ENCODE peak calls at places on chromosomes 12 and 14, in seven cellular contexts. Q, K, A, F, X, E and I are unnamed samples.

GRCh38 chr12:109777544-109777943 is 55.7 kb downstream of the TRPV4 start:
- DNase-seq in Q (peak), K (peak), A (no peak), F (no peak), X (peak), E (no peak), I (peak)

GRCh38 chr12:123571343-123571813 is 13.0 kb upstream of the TMED2 start:
- DNase-seq in Q (peak), K (peak), A (peak), F (no peak), X (peak), E (peak), I (no peak)

GRCh38 chr12:127496255-127496654 is 770.7 kb upstream of the TMEM132C start:
- DNase-seq in Q (no peak), K (no peak), A (no peak), F (no peak), X (no peak), E (no peak), I (no peak)

GRCh38 chr14:56333361-56334279 is 215.4 kb downstream of the PELI2 start:
- DNase-seq in Q (no peak), K (no peak), A (no peak), F (no peak), X (peak), E (no peak), I (peak)

GRCh38 chr14:67733609-67734008 is 31.9 kb downstream of the RDH12 start:
- DNase-seq in Q (no peak), K (no peak), A (no peak), F (no peak), X (peak), E (no peak), I (no peak)

GRCh38 chr12:105741786-105742566 is 396.8 kb downstream of the NUAK1 start:
- DNase-seq in Q (no peak), K (no peak), A (no peak), F (no peak), X (peak), E (peak), I (no peak)

GRCh38 chr12:32043928-32044549 is 62.6 kb upstream of the BICD1 start:
- DNase-seq in Q (no peak), K (no peak), A (no peak), F (no peak), X (no peak), E (no peak), I (no peak)

GRCh38 chr12:6936642-6937480 is 6.8 kb upstream of the RNU7-1 start:
- DNase-seq in Q (no peak), K (peak), A (no peak), F (no peak), X (no peak), E (no peak), I (no peak)

GRCh38 chr12:29700761-29701481 is 82.8 kb downstream of the TMTC1 start:
- DNase-seq in Q (no peak), K (no peak), A (no peak), F (no peak), X (no peak), E (no peak), I (no peak)

GRCh38 chr12:126346087-126346486 is 1280.9 kb downstream of the AACS start:
- DNase-seq in Q (no peak), K (no peak), A (no peak), F (no peak), X (no peak), E (no peak), I (no peak)

GRCh38 chr14:58082491-58083098 is 69.4 kb downstream of the ARMH4 start:
- DNase-seq in Q (no peak), K (no peak), A (no peak), F (no peak), X (peak), E (no peak), I (peak)

GRCh38 chr14:26846388-26846787 is 248.6 kb upstream of the NOVA1 start:
- DNase-seq in Q (no peak), K (no peak), A (no peak), F (no peak), X (no peak), E (no peak), I (no peak)

GRCh38 chr14:101561145-101561896 is at the start of gene DIO3:
- DNase-seq in Q (peak), K (peak), A (peak), F (no peak), X (no peak), E (no peak), I (no peak)

GRCh38 chr14:22379727-22380126 is 209.3 kb downstream of the DAD1 start:
- DNase-seq in Q (no peak), K (no peak), A (no peak), F (no peak), X (no peak), E (no peak), I (no peak)

GRCh38 chr12:80622271-80622670 is 85.2 kb upstream of the MYF6 start:
- DNase-seq in Q (no peak), K (no peak), A (no peak), F (no peak), X (no peak), E (no peak), I (no peak)

GRCh38 chr12:109702126-109702841 is 11.3 kb upstream of the FAM222A start:
- DNase-seq in Q (no peak), K (no peak), A (no peak), F (no peak), X (no peak), E (no peak), I (no peak)

GRCh38 chr14:24851406-24851805 is 198.5 kb downstream of the STXBP6 start:
- DNase-seq in Q (no peak), K (no peak), A (no peak), F (no peak), X (no peak), E (no peak), I (no peak)

GRCh38 chr12:111692575-111693210 is 6.8 kb downstream of the ACAD10 start:
- DNase-seq in Q (no peak), K (no peak), A (no peak), F (no peak), X (peak), E (no peak), I (no peak)

GRCh38 chr14:95489163-95489887 is 27.1 kb downstream of the SYNE3 start:
- DNase-seq in Q (no peak), K (no peak), A (no peak), F (no peak), X (no peak), E (no peak), I (no peak)

GRCh38 chr12:67710582-67710981 is 62.0 kb downstream of the DYRK2 start:
- DNase-seq in Q (no peak), K (no peak), A (peak), F (no peak), X (no peak), E (no peak), I (peak)

GRCh38 chr12:56995930-56996496 is 10.3 kb downstream of the ZBTB39 start:
- DNase-seq in Q (no peak), K (no peak), A (no peak), F (no peak), X (no peak), E (no peak), I (no peak)

GRCh38 chr12:69007166-69007857 is 74.3 kb upstream of the CPM start:
- DNase-seq in Q (no peak), K (no peak), A (no peak), F (no peak), X (peak), E (no peak), I (peak)

GRCh38 chr14:104735830-104736642 is 12.0 kb downstream of the ADSS1 start:
- DNase-seq in Q (peak), K (peak), A (peak), F (peak), X (peak), E (peak), I (no peak)

GRCh38 chr14:34324363-34324795 is 137.7 kb downstream of the SPTSSA start:
- DNase-seq in Q (no peak), K (no peak), A (no peak), F (no peak), X (peak), E (no peak), I (no peak)

GRCh38 chr12:50564240-50564947 is 59.6 kb downstream of the DIP2B start:
- DNase-seq in Q (no peak), K (no peak), A (no peak), F (no peak), X (no peak), E (no peak), I (no peak)

GRCh38 chr12:627863-628805 is 35.1 kb downstream of the NINJ2 start:
- DNase-seq in Q (no peak), K (peak), A (no peak), F (no peak), X (no peak), E (no peak), I (no peak)

GRCh38 chr14:22070119-22070982 is 396.7 kb upstream of the OR4E1 start:
- DNase-seq in Q (peak), K (peak), A (no peak), F (no peak), X (no peak), E (no peak), I (no peak)

GRCh38 chr14:61185534-61185933 is 95.6 kb downstream of the TMEM30B start:
- DNase-seq in Q (no peak), K (no peak), A (no peak), F (no peak), X (no peak), E (no peak), I (no peak)

GRCh38 chr12:79737875-79738718 is 47.3 kb upstream of the PAWR start:
- DNase-seq in Q (no peak), K (no peak), A (peak), F (no peak), X (peak), E (peak), I (peak)

GRCh38 chr12:86613306-86613705 is 357.1 kb upstream of the MGAT4C start:
- DNase-seq in Q (no peak), K (no peak), A (no peak), F (no peak), X (no peak), E (no peak), I (no peak)

GRCh38 chr14:52011557-52011956 is 22.2 kb downstream of the RTRAF start:
- DNase-seq in Q (no peak), K (no peak), A (no peak), F (no peak), X (no peak), E (no peak), I (no peak)

GRCh38 chr14:50741571-50741970 is 73.5 kb upstream of the SAV1 start:
- DNase-seq in Q (no peak), K (no peak), A (no peak), F (no peak), X (peak), E (no peak), I (peak)

GRCh38 chr12:9742665-9743064 is 9.8 kb upstream of the CLECL1 start:
- DNase-seq in Q (no peak), K (no peak), A (no peak), F (no peak), X (no peak), E (no peak), I (no peak)

GRCh38 chr14:105309371-105309770 is 5.2 kb upstream of the PACS2 start:
- DNase-seq in Q (no peak), K (no peak), A (peak), F (no peak), X (no peak), E (no peak), I (no peak)

GRCh38 chr14:68231832-68232642 is 412.5 kb downstream of the RAD51B start:
- DNase-seq in Q (no peak), K (no peak), A (no peak), F (no peak), X (no peak), E (no peak), I (no peak)

GRCh38 chr14:99589031-99589441 is 15.0 kb downstream of the CCDC85C start:
- DNase-seq in Q (no peak), K (no peak), A (no peak), F (no peak), X (no peak), E (no peak), I (no peak)

GRCh38 chr12:116919706-116920485 is 9.1 kb downstream of the FBXW8 start:
- DNase-seq in Q (no peak), K (no peak), A (no peak), F (no peak), X (no peak), E (no peak), I (no peak)

GRCh38 chr12:131084341-131085011 is 130.8 kb downstream of the ADGRD1 start:
- DNase-seq in Q (peak), K (no peak), A (no peak), F (peak), X (no peak), E (no peak), I (no peak)

GRCh38 chr12:49784756-49785409 is 43.3 kb downstream of the NCKAP5L start:
- DNase-seq in Q (no peak), K (peak), A (no peak), F (no peak), X (no peak), E (no peak), I (no peak)

GRCh38 chr12:12018454-12018853 is 52.3 kb upstream of the BCL2L14 start:
- DNase-seq in Q (no peak), K (no peak), A (no peak), F (no peak), X (no peak), E (peak), I (no peak)

GRCh38 chr12:12017798-12018197 is 52.9 kb upstream of the BCL2L14 start:
- DNase-seq in Q (no peak), K (no peak), A (no peak), F (no peak), X (no peak), E (no peak), I (no peak)

GRCh38 chr12:12022306-12022931 is 48.3 kb upstream of the BCL2L14 start:
- DNase-seq in Q (no peak), K (no peak), A (no peak), F (no peak), X (no peak), E (no peak), I (no peak)

GRCh38 chr12:12020762-12021161 is 50.0 kb upstream of the BCL2L14 start:
- DNase-seq in Q (no peak), K (no peak), A (no peak), F (no peak), X (no peak), E (no peak), I (no peak)

DNA sequence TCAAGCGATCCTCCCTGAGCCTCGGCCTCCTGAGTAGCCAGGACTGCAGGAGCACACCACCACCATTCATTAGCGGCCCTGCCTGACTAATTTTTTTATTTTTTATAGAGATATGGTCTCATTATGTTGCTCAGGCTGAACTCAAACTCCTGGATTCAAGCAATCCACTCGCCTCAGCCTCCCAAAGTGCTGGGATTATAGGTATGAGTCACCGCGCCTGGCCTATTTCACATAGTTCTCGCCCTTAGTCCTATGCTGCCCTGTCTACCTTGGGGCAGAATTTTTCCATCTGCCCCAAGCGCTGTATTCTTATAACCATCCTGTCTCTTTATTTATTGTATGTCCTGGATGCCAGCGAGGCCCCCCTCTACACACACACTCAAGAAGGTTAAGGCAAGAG is 50.9 kb upstream of the BCL2L14 start:
- DNase-seq in Q (no peak), K (no peak), A (no peak), F (no peak), X (no peak), E (no peak), I (no peak)
- TF ChIP-seq CTCF in Q (no peak), K (no peak), A (no peak), F (no peak), X (no peak), E (no peak), I (no peak)

GRCh38 chr12:40716037-40716436 is 23.8 kb downstream of the CNTN1 start:
- DNase-seq in Q (no peak), K (no peak), A (no peak), F (no peak), X (no peak), E (no peak), I (no peak)
- TF ChIP-seq CTCF in Q (no peak), K (no peak), A (no peak), F (no peak), X (no peak), E (no peak), I (no peak)

GRCh38 chr12:115828151-115828550 is 449.3 kb downstream of the MED13L start:
- DNase-seq in Q (no peak), K (no peak), A (no peak), F (no peak), X (no peak), E (no peak), I (no peak)
- TF ChIP-seq CTCF in Q (no peak), K (no peak), A (no peak), F (no peak), X (no peak), E (no peak), I (no peak)

GRCh38 chr14:75278422-75279152 is at the start of gene FOS:
- DNase-seq in Q (peak), K (peak), A (peak), F (peak), X (peak), E (peak), I (peak)
- TF ChIP-seq CTCF in Q (no peak), K (no peak), A (peak), F (no peak), X (no peak), E (no peak), I (no peak)

GRCh38 chr12:52171950-52172512 is 19.8 kb downstream of the KRT80 start:
- DNase-seq in Q (peak), K (peak), A (peak), F (peak), X (no peak), E (no peak), I (no peak)
- TF ChIP-seq CTCF in Q (peak), K (peak), A (peak), F (peak), X (peak), E (no peak), I (peak)

DNA sequence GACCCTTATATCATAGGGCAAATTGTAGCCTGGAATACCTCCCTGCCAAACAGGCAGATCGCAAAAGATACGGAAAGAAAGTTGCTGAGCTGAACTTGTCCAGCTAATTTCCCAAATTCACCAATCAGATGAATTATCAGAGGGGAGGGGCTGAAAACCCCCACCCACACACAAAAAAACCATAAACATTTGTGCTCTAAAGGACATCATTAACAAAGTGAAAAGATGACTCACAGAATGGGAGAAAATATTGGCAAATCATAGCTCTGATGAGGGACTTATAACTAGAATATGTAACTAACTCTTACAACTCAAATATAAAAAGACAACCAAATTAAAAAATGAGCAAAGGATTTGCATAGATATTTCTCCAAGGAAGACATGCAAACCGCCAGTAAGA is 36.3 kb downstream of the PTHLH start:
- DNase-seq in Q (no peak), K (no peak), A (no peak), F (no peak), X (no peak), E (no peak), I (no peak)
- TF ChIP-seq CTCF in Q (no peak), K (no peak), A (no peak), F (no peak), X (peak), E (no peak), I (no peak)

GRCh38 chr14:71721791-71722190 is 210.4 kb upstream of the RGS6 start:
- DNase-seq in Q (no peak), K (no peak), A (no peak), F (no peak), X (no peak), E (no peak), I (no peak)

GRCh38 chr14:71722885-71723284 is 209.3 kb upstream of the RGS6 start:
- DNase-seq in Q (no peak), K (no peak), A (no peak), F (no peak), X (no peak), E (no peak), I (no peak)

GRCh38 chr14:71716371-71716770 is 215.9 kb upstream of the RGS6 start:
- DNase-seq in Q (no peak), K (no peak), A (no peak), F (no peak), X (peak), E (no peak), I (no peak)

GRCh38 chr14:71725802-71726638 is 206.2 kb upstream of the RGS6 start:
- DNase-seq in Q (no peak), K (no peak), A (no peak), F (no peak), X (peak), E (no peak), I (peak)

GRCh38 chr14:71720978-71721624 is 211.1 kb upstream of the RGS6 start:
- DNase-seq in Q (no peak), K (no peak), A (no peak), F (no peak), X (peak), E (no peak), I (peak)
- TF ChIP-seq CTCF in Q (peak), K (peak), A (peak), F (peak), X (peak), E (no peak), I (peak)

GRCh38 chr14:103556976-103557758 is 5.3 kb downstream of the BAG5 start:
- DNase-seq in Q (no peak), K (no peak), A (no peak), F (no peak), X (no peak), E (no peak), I (no peak)
- TF ChIP-seq CTCF in Q (no peak), K (no peak), A (no peak), F (no peak), X (no peak), E (no peak), I (no peak)

DNA sequence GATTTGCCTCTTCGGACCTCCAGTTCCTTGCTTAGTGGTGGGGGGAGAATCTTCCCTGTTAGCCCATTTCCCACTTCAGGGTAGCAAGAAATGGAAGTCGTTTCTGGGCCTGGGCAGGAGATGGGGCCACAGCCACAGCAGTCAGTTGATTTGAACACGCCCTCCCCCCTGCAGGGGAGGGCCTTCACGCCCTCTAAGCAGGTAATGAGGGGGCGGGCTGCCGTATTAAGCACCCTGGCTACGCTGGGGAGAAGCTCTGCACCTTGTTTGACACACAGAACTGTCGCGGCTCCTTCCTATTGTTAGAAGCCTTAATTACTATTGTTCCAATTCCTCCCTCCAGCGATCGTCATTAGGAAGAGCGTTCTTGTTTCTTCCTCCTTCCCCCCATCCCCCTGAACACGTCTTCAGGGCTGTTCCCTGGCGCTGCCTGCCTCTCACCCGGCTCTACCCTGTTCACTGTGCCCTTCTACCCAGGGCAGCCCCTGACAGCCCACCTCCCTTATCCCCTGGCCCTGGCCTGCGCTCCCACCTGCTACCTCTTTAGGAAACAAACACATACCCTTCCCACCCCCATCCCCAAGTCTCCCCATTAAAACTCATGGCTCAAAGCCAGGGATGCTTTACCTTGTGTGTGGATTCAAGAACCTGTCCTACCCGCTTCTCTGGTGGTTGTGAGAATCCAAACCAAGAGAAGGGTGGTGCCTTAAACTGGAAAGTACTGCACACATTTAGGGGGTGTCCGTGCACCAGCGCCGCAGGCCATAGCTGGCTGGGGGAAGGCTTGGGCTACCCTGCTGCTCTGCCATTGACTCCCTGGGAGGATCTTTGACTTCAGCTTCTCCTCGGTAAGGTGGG is 137.6 kb downstream of the TSPAN9 start:
- DNase-seq in Q (no peak), K (no peak), A (no peak), F (no peak), X (no peak), E (no peak), I (no peak)
- TF ChIP-seq CTCF in Q (no peak), K (no peak), A (no peak), F (no peak), X (no peak), E (no peak), I (no peak)